ENCODE peak calls at places on chromosome 1, in ten cellular contexts. N is AG09309; W is tibial artery; B is astrocyte of the spinal cord; O is IMR-90; T is brain microvascular endothelial cell; E is PC-9; G is stomach; H is CD8-positive, alpha-beta T cell; Z is mucosa of descending colon. D is an unnamed sample.

GRCh38 chr1:48572632-48573258 is 100.7 kb upstream of the SPATA6 start:
- DNase-seq in N (peak; percentile 2), W (peak; percentile 22), B (peak; percentile 51), O (peak; percentile 23), T (peak; percentile 19), E (peak; percentile 15), G (peak; percentile 47), H (no peak), Z (peak; percentile 25), D (peak; percentile 87)

GRCh38 chr1:171841931-171842723 is 829 bp downstream of the DNM3 start:
- DNase-seq in N (no peak), W (no peak), B (no peak), O (no peak), T (no peak), E (no peak), G (no peak), H (no peak), Z (no peak), D (peak; percentile 65)

GRCh38 chr1:62906428-62906886 is 122.5 kb downstream of the ATG4C start:
- DNase-seq in N (no peak), W (no peak), B (peak; percentile 6), O (peak; percentile 11), T (peak; percentile 10), E (no peak), G (no peak), H (no peak), Z (no peak), D (no peak)

GRCh38 chr1:51839094-51839493 is 39.4 kb downstream of the NRDC start:
- DNase-seq in N (no peak), W (no peak), B (no peak), O (no peak), T (no peak), E (peak; percentile 37), G (no peak), H (no peak), Z (no peak), D (no peak)

GRCh38 chr1:162774007-162774406 is 16.5 kb upstream of the HSD17B7 start:
- DNase-seq in N (no peak), W (no peak), B (no peak), O (no peak), T (no peak), E (no peak), G (no peak), H (no peak), Z (no peak), D (no peak)

GRCh38 chr1:59759156-59759925 is 55.4 kb upstream of the HOOK1 start:
- DNase-seq in N (peak; percentile 53), W (peak; percentile 85), B (peak; percentile 85), O (peak; percentile 83), T (peak; percentile 73), E (peak; percentile 77), G (peak; percentile 83), H (peak; percentile 65), Z (peak; percentile 84), D (peak; percentile 82)

GRCh38 chr1:31458287-31458896 is 45.4 kb downstream of the SERINC2 start:
- DNase-seq in N (no peak), W (no peak), B (no peak), O (no peak), T (no peak), E (no peak), G (no peak), H (no peak), Z (no peak), D (no peak)

GRCh38 chr1:99481391-99481996 is 164.4 kb upstream of the PALMD start:
- DNase-seq in N (no peak), W (no peak), B (peak; percentile 73), O (peak; percentile 68), T (peak; percentile 67), E (peak; percentile 19), G (no peak), H (peak; percentile 13), Z (no peak), D (no peak)

GRCh38 chr1:41853907-41854306 is 64.8 kb downstream of the HIVEP3 start:
- DNase-seq in N (no peak), W (no peak), B (no peak), O (no peak), T (no peak), E (no peak), G (no peak), H (no peak), Z (no peak), D (no peak)

GRCh38 chr1:6502000-6502891 is 10.8 kb upstream of the PLEKHG5 start:
- DNase-seq in N (no peak), W (peak; percentile 78), B (no peak), O (no peak), T (no peak), E (peak; percentile 55), G (peak; percentile 53), H (no peak), Z (peak; percentile 62), D (peak; percentile 61)

GRCh38 chr1:189693140-189693539 is 784.5 kb downstream of the BRINP3 start:
- DNase-seq in N (no peak), W (no peak), B (no peak), O (no peak), T (no peak), E (no peak), G (no peak), H (no peak), Z (no peak), D (no peak)
- TF ChIP-seq CTCF in N (no peak), W (no peak), B (no peak), O (no peak), T (peak; percentile 19), E (no peak), G (no peak), H (no peak), Z (no peak), D (no peak)

GRCh38 chr1:50633465-50633864 is 210.2 kb upstream of the DMRTA2 start:
- DNase-seq in N (no peak), W (no peak), B (no peak), O (no peak), T (no peak), E (no peak), G (no peak), H (no peak), Z (no peak), D (no peak)
- H3K4me3 ChIP-seq in N (no peak overlapping the region), W (no peak overlapping the region), B (no peak overlapping the region), O (no peak overlapping the region), T (no peak overlapping the region), E (no peak overlapping the region), G (no peak overlapping the region), H (no peak overlapping the region), Z (no peak overlapping the region), D (no peak overlapping the region)

DNA sequence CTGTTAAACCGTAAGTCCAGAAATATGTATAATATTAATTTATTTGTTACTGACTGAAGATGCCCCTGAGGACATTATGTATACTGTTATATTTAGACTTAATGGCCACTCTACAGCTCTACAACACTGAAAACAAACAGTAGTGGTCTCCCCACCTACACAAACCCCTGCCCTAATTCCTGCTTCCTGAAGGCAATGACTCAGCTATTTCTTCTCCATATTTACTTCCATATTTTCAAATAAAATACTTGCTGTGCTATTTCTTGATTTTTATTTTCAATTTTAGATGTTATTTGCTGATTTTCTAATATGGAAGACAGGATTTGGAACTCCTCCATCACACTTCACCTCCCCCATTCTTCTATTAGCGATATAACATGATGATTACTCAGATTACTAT is 97.6 kb downstream of the PCNX2 start:
- DNase-seq in N (no peak), W (no peak), B (no peak), O (no peak), T (no peak), E (no peak), G (no peak), H (no peak), Z (no peak), D (no peak)
- TF ChIP-seq CTCF in N (no peak), W (no peak), B (no peak), O (no peak), T (no peak), E (no peak), G (no peak), H (no peak), Z (no peak), D (no peak)

GRCh38 chr1:115643636-115644035 is 1.9 kb downstream of the VANGL1 start:
- DNase-seq in N (no peak), W (no peak), B (no peak), O (no peak), T (no peak), E (no peak), G (no peak), H (no peak), Z (no peak), D (no peak)
- H3K4me3 ChIP-seq in N (no peak overlapping the region), W (no peak overlapping the region), B (no peak overlapping the region), O (no peak overlapping the region), T (no peak overlapping the region), E (peak overlapping the region; percentile 62), G (no peak overlapping the region), H (no peak overlapping the region), Z (no peak overlapping the region), D (no peak overlapping the region)

D was measured in dorsolateral prefrontal cortex.